ENCODE peak calls at places on chromosomes 7 and 10, in six cellular contexts. One of them, this sample, is unnamed.

GRCh38 chr7:70797109-70797514 is 334.8 kb upstream of the GALNT17 start:
- DNase-seq in cardiac fibroblast: no peak
- DNase-seq in foreskin keratinocyte: no peak
- DNase-seq in nephron progenitor cell: peak
- DNase-seq in CD4-positive, alpha-beta T cell: no peak
- DNase-seq in IMR-90: no peak
- DNase-seq in this sample: no peak

GRCh38 chr10:93542358-93542791 is 24.1 kb upstream of the FFAR4 start:
- DNase-seq in CD4-positive, alpha-beta T cell: no peak
- DNase-seq in nephron progenitor cell: no peak
- DNase-seq in foreskin keratinocyte: no peak
- DNase-seq in IMR-90: peak
- DNase-seq in cardiac fibroblast: peak
- DNase-seq in this sample: no peak

GRCh38 chr10:116254422-116255152 is 18.4 kb downstream of the GFRA1 start:
- DNase-seq in cardiac fibroblast: no peak
- DNase-seq in IMR-90: no peak
- DNase-seq in nephron progenitor cell: peak
- DNase-seq in CD4-positive, alpha-beta T cell: no peak
- DNase-seq in foreskin keratinocyte: no peak
- DNase-seq in this sample: no peak

GRCh38 chr10:30330512-30331168 is 18.4 kb downstream of the MTPAP start:
- DNase-seq in foreskin keratinocyte: no peak
- DNase-seq in cardiac fibroblast: no peak
- DNase-seq in nephron progenitor cell: no peak
- DNase-seq in IMR-90: peak
- DNase-seq in CD4-positive, alpha-beta T cell: no peak
- DNase-seq in this sample: no peak

GRCh38 chr10:131702521-131703356 is 198.1 kb upstream of the PPP2R2D start:
- DNase-seq in nephron progenitor cell: no peak
- DNase-seq in CD4-positive, alpha-beta T cell: no peak
- DNase-seq in foreskin keratinocyte: no peak
- DNase-seq in cardiac fibroblast: no peak
- DNase-seq in IMR-90: no peak
- DNase-seq in this sample: no peak

GRCh38 chr10:123869015-123869414 is 22.6 kb downstream of the CPXM2 start:
- DNase-seq in foreskin keratinocyte: no peak
- DNase-seq in nephron progenitor cell: no peak
- DNase-seq in cardiac fibroblast: no peak
- DNase-seq in IMR-90: no peak
- DNase-seq in CD4-positive, alpha-beta T cell: no peak
- DNase-seq in this sample: no peak

GRCh38 chr7:134695321-134695860 is 48.7 kb downstream of the BPGM start:
- DNase-seq in cardiac fibroblast: peak
- DNase-seq in CD4-positive, alpha-beta T cell: no peak
- DNase-seq in IMR-90: no peak
- DNase-seq in nephron progenitor cell: no peak
- DNase-seq in foreskin keratinocyte: no peak
- DNase-seq in this sample: no peak

GRCh38 chr10:132307823-132308587 is at the start of gene STK32C:
- DNase-seq in foreskin keratinocyte: no peak
- DNase-seq in nephron progenitor cell: peak
- DNase-seq in IMR-90: peak
- DNase-seq in CD4-positive, alpha-beta T cell: peak
- DNase-seq in cardiac fibroblast: peak
- DNase-seq in this sample: peak

GRCh38 chr7:122068046-122068445 is 76.0 kb downstream of the AASS start:
- DNase-seq in foreskin keratinocyte: no peak
- DNase-seq in cardiac fibroblast: no peak
- DNase-seq in nephron progenitor cell: no peak
- DNase-seq in CD4-positive, alpha-beta T cell: no peak
- DNase-seq in IMR-90: no peak
- DNase-seq in this sample: no peak

GRCh38 chr7:16688249-16688648 is 42.3 kb downstream of the BZW2 start:
- DNase-seq in CD4-positive, alpha-beta T cell: no peak
- DNase-seq in IMR-90: no peak
- DNase-seq in cardiac fibroblast: peak
- DNase-seq in foreskin keratinocyte: no peak
- DNase-seq in nephron progenitor cell: no peak
- DNase-seq in this sample: no peak

GRCh38 chr7:41816111-41816510 is 113.2 kb upstream of the INHBA start:
- DNase-seq in CD4-positive, alpha-beta T cell: no peak
- DNase-seq in IMR-90: no peak
- DNase-seq in foreskin keratinocyte: no peak
- DNase-seq in cardiac fibroblast: no peak
- DNase-seq in nephron progenitor cell: no peak
- DNase-seq in this sample: no peak

GRCh38 chr7:67760971-67761370 is 764.3 kb downstream of the TYW1 start:
- DNase-seq in cardiac fibroblast: no peak
- DNase-seq in IMR-90: no peak
- DNase-seq in CD4-positive, alpha-beta T cell: no peak
- DNase-seq in foreskin keratinocyte: no peak
- DNase-seq in nephron progenitor cell: no peak
- DNase-seq in this sample: no peak

GRCh38 chr7:101923276-101923985 is 106.0 kb downstream of the CUX1 start:
- DNase-seq in CD4-positive, alpha-beta T cell: no peak
- DNase-seq in cardiac fibroblast: peak
- DNase-seq in IMR-90: peak
- DNase-seq in foreskin keratinocyte: no peak
- DNase-seq in nephron progenitor cell: no peak
- DNase-seq in this sample: no peak

GRCh38 chr10:15868006-15868405 is 7.7 kb upstream of the MINDY3 start:
- DNase-seq in IMR-90: no peak
- DNase-seq in cardiac fibroblast: no peak
- DNase-seq in foreskin keratinocyte: no peak
- DNase-seq in nephron progenitor cell: no peak
- DNase-seq in CD4-positive, alpha-beta T cell: no peak
- DNase-seq in this sample: no peak

GRCh38 chr7:81499262-81500116 is 270.4 kb downstream of the HGF start:
- DNase-seq in foreskin keratinocyte: peak
- DNase-seq in CD4-positive, alpha-beta T cell: no peak
- DNase-seq in cardiac fibroblast: peak
- DNase-seq in IMR-90: peak
- DNase-seq in nephron progenitor cell: peak
- DNase-seq in this sample: no peak

GRCh38 chr10:12243860-12244620 is 48.1 kb downstream of the CDC123 start:
- DNase-seq in nephron progenitor cell: no peak
- DNase-seq in CD4-positive, alpha-beta T cell: no peak
- DNase-seq in cardiac fibroblast: no peak
- DNase-seq in foreskin keratinocyte: no peak
- DNase-seq in IMR-90: no peak
- DNase-seq in this sample: no peak

GRCh38 chr10:112271982-112272381 is 11.2 kb upstream of the TECTB start:
- DNase-seq in cardiac fibroblast: peak
- DNase-seq in IMR-90: peak
- DNase-seq in CD4-positive, alpha-beta T cell: no peak
- DNase-seq in nephron progenitor cell: no peak
- DNase-seq in foreskin keratinocyte: no peak
- DNase-seq in this sample: no peak

GRCh38 chr7:96285579-96285978 is 36.3 kb downstream of the SLC25A13 start:
- DNase-seq in cardiac fibroblast: no peak
- DNase-seq in nephron progenitor cell: no peak
- DNase-seq in IMR-90: peak
- DNase-seq in CD4-positive, alpha-beta T cell: no peak
- DNase-seq in foreskin keratinocyte: no peak
- DNase-seq in this sample: no peak

GRCh38 chr7:20199015-20199737 is 18.0 kb downstream of the MACC1 start:
- DNase-seq in foreskin keratinocyte: peak
- DNase-seq in CD4-positive, alpha-beta T cell: no peak
- DNase-seq in nephron progenitor cell: no peak
- DNase-seq in cardiac fibroblast: peak
- DNase-seq in IMR-90: peak
- DNase-seq in this sample: no peak

DNA sequence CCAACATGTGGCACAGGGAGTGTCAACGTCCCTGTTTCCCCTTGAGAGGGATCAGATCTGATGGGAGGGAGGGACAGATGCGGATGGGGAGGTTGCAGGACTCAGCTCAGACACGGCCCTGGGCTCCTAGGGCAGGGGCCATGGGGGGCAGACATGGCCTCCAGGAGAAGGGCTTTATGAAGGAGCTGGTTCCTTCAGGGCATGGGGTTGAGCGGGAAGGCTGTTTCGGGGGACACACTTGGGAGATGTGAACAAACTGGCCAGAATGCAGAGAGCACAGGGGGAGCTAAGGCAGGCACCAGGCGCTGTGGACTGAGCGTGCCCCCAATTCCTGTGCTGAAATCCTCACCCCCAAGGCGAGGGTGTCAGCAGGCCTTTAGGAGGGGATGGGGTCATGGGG is 581.9 kb upstream of the FOXK1 start:
- DNase-seq in cardiac fibroblast: no peak
- DNase-seq in nephron progenitor cell: no peak
- DNase-seq in foreskin keratinocyte: no peak
- DNase-seq in CD4-positive, alpha-beta T cell: no peak
- DNase-seq in IMR-90: no peak
- DNase-seq in this sample: no peak
- TF ChIP-seq CTCF in cardiac fibroblast: no peak
- TF ChIP-seq CTCF in nephron progenitor cell: no peak
- TF ChIP-seq CTCF in foreskin keratinocyte: no peak
- TF ChIP-seq CTCF in CD4-positive, alpha-beta T cell: no peak
- TF ChIP-seq CTCF in IMR-90: no peak
- TF ChIP-seq CTCF in this sample: no peak

DNA sequence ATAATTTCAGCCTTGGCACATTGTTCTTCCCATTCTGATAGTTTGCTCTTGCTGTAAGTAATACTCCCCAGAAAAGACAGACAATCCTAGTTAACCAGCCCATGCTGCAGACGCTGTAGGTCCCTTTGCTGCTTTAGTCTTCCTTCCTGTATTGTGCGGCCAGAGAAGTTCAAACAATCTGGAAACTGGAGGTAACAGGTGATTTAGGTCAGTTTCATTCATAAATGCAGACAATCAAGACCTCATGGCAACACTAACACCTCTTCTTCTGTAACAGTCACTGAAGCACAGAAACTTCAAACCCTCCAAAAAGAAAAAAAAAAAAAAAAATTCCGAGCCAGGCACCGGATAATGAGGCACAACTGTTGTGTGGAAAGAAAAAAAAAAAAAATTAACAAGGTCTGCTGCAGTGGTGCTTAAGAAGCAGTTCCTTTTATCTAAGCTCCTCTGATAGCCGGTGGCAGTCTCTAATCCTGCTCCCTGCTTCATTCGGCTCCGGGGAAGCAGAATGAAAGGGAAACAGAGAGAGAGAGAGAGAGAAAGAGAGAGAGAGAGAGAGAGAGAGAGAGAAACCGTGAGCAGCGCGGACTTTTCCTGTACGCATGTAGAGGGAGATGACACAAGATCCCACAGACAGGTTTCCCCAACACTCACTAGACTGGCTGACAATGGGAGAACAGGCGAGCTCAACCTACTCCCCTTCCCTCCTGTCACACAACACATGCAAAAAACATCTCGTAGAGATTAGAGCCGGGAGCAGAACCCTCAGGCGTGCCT is at the start of gene SEMA3A:
- DNase-seq in CD4-positive, alpha-beta T cell: no peak
- DNase-seq in foreskin keratinocyte: peak
- DNase-seq in IMR-90: peak
- DNase-seq in cardiac fibroblast: peak
- DNase-seq in nephron progenitor cell: peak
- DNase-seq in this sample: no peak
- TF ChIP-seq CTCF in CD4-positive, alpha-beta T cell: no peak
- TF ChIP-seq CTCF in foreskin keratinocyte: peak
- TF ChIP-seq CTCF in IMR-90: peak
- TF ChIP-seq CTCF in cardiac fibroblast: no peak
- TF ChIP-seq CTCF in nephron progenitor cell: no peak
- TF ChIP-seq CTCF in this sample: no peak

DNA sequence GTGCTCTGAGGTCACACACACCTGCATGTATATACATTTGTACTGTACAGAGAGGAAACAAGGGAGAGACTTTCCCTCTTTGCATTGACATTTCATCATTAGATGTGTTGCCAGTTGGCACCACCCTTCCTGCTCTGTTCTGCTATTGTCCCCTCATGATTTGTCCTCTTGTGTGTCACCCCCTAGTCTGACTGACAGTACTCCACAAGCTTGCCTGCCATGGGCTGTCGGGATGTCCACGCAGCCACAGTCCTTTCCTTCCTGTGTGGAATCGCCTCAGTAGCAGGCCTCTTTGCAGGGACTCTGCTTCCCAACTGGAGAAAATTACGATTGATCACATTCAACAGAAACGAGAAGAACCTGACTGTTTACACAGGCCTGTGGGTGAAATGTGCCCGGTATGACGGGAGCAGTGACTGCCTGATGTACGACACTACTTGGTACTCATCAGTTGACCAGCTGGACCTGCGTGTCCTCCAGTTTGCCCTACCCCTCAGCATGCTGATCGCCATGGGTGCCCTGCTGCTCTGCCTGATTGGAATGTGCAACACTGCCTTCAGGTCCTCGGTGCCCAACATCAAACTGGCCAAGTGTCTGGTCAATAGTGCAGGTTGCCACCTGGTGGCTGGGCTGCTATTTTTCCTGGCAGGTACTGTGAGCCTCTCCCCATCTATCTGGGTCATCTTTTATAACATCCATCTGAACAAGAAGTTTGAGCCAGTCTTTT is 9.4 kb downstream of the CLDN12 start:
- DNase-seq in cardiac fibroblast: peak
- DNase-seq in CD4-positive, alpha-beta T cell: no peak
- DNase-seq in IMR-90: no peak
- DNase-seq in nephron progenitor cell: peak
- DNase-seq in foreskin keratinocyte: no peak
- DNase-seq in this sample: no peak
- TF ChIP-seq CTCF in cardiac fibroblast: peak
- TF ChIP-seq CTCF in CD4-positive, alpha-beta T cell: no peak
- TF ChIP-seq CTCF in IMR-90: peak
- TF ChIP-seq CTCF in nephron progenitor cell: no peak
- TF ChIP-seq CTCF in foreskin keratinocyte: peak
- TF ChIP-seq CTCF in this sample: peak

DNA sequence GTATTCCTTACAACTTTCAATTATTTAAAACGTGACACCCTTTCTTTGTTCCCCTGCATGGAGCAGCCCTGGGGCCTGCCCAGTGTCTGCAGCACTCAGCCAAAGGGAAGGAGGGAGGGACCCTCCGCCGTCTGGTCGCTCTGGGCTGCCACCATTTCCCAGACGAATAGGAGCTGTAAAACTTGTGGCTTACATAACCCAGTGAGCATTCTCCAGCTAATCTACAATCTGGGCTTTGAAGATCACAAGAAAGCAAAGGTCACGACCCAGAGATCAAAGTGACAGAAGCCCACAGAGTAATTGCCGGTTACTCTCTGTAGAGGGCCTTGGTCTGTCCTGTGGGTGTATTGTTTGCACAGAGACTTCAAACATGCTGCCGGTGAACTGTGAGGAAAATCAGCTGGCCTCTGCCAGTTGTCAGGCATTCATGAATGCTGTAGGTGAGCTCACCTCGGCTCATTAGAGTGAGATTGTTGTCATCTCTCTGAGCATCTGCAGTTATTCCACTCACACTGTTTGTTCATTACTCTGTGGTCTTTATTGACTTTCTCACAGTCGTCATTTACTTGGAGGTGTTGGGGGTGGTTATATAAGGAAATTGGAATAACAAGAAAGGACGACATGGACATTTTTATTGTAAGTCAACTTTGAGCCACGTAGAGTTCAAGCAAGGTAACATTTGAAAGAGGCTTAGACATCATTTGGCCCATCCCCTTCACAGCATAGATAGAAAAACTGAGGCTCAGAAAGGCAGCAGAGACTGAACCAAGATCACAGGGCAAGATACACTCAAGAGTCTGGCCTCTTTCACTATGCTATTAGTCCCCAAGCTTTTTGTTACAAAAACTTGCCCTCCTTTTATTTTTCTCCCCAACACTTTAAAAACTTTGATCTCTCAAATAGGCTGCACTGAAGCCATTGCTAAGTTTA is 619.8 kb downstream of the LRMDA start:
- DNase-seq in cardiac fibroblast: no peak
- DNase-seq in CD4-positive, alpha-beta T cell: no peak
- DNase-seq in nephron progenitor cell: peak
- DNase-seq in foreskin keratinocyte: no peak
- DNase-seq in IMR-90: no peak
- DNase-seq in this sample: no peak
- TF ChIP-seq CTCF in cardiac fibroblast: no peak
- TF ChIP-seq CTCF in CD4-positive, alpha-beta T cell: no peak
- TF ChIP-seq CTCF in nephron progenitor cell: no peak
- TF ChIP-seq CTCF in foreskin keratinocyte: no peak
- TF ChIP-seq CTCF in IMR-90: no peak
- TF ChIP-seq CTCF in this sample: no peak